ENCODE peak calls at places on chromosome 6, in four cellular contexts. N is astrocyte of the cerebellum, H is left ventricle myocardium inferior, D is lower lobe of right lung. W is an unnamed sample.

GRCh38 chr6:18219611-18220010 is 44.7 kb downstream of the DEK start:
- DNase-seq in H (no peak), N (no peak), D (no peak), W (no peak)

GRCh38 chr6:14804444-14805210 is 441.2 kb upstream of the JARID2 start:
- DNase-seq in N (peak; percentile 82), D (peak; percentile 55), H (peak; percentile 89), W (no peak)

GRCh38 chr6:142929751-142930358 is 15.1 kb downstream of the HIVEP2 start:
- DNase-seq in H (no peak), D (no peak), N (no peak), W (no peak)

GRCh38 chr6:137309078-137309762 is 90.0 kb upstream of the IFNGR1 start:
- DNase-seq in D (peak; percentile 85), H (peak; percentile 73), N (peak; percentile 60), W (peak; percentile 9)

GRCh38 chr6:10595731-10596664 is 74.8 kb downstream of the GCNT2 start:
- DNase-seq in H (no peak), D (no peak), N (no peak), W (no peak)

GRCh38 chr6:169833258-169833794 is 81.9 kb downstream of the ERMARD start:
- DNase-seq in D (no peak), H (no peak), N (no peak), W (no peak)

GRCh38 chr6:36685926-36686667 is 7.6 kb downstream of the CDKN1A start:
- DNase-seq in H (peak; percentile 47), D (peak; percentile 74), N (no peak), W (no peak)

GRCh38 chr6:161195418-161195817 is 78.4 kb downstream of the AGPAT4 start:
- DNase-seq in H (no peak), N (no peak), D (no peak), W (no peak)

GRCh38 chr6:131136021-131136847 is 967 bp downstream of the AKAP7 start:
- DNase-seq in D (no peak), N (peak; percentile 11), H (no peak), W (no peak)

W was measured in CD4-positive, alpha-beta T cell.